ENCODE peak calls at places on chromosome 22, in eight cellular contexts. One of them, this sample, is unnamed.

GRCh38 chr22:38788016-38788415 is 5.9 kb downstream of the DNAL4 start:
- DNase-seq in cardiac muscle cell: no peak
- DNase-seq in stimulated activated CD4-positive, alpha-beta T cell treated with anti-CD3 and anti-CD28 coated beads, Interleukin-12 subunit alpha, Interleukin-12 subunit beta, amount 100 ng/mL, for 4 hours: no peak
- DNase-seq in NCI-H460: no peak
- DNase-seq in type B pancreatic cell: no peak
- DNase-seq in Kasumi-1: no peak
- DNase-seq in left cardiac atrium: no peak
- DNase-seq in ELR: peak
- DNase-seq in this sample: no peak

GRCh38 chr22:42902875-42903510 is 45.9 kb upstream of the ARFGAP3 start:
- DNase-seq in cardiac muscle cell: peak
- DNase-seq in stimulated activated CD4-positive, alpha-beta T cell treated with anti-CD3 and anti-CD28 coated beads, Interleukin-12 subunit alpha, Interleukin-12 subunit beta, amount 100 ng/mL, for 4 hours: no peak
- DNase-seq in NCI-H460: no peak
- DNase-seq in type B pancreatic cell: no peak
- DNase-seq in Kasumi-1: no peak
- DNase-seq in left cardiac atrium: no peak
- DNase-seq in ELR: peak
- DNase-seq in this sample: no peak

GRCh38 chr22:24066872-24067271 is 55.8 kb downstream of the CABIN1 start:
- DNase-seq in cardiac muscle cell: no peak
- DNase-seq in stimulated activated CD4-positive, alpha-beta T cell treated with anti-CD3 and anti-CD28 coated beads, Interleukin-12 subunit alpha, Interleukin-12 subunit beta, amount 100 ng/mL, for 4 hours: no peak
- DNase-seq in NCI-H460: no peak
- DNase-seq in type B pancreatic cell: no peak
- DNase-seq in Kasumi-1: no peak
- DNase-seq in left cardiac atrium: no peak
- DNase-seq in ELR: no peak
- DNase-seq in this sample: no peak

GRCh38 chr22:37357471-37357870 is 69.8 kb downstream of the ELFN2 start:
- DNase-seq in cardiac muscle cell: no peak
- DNase-seq in stimulated activated CD4-positive, alpha-beta T cell treated with anti-CD3 and anti-CD28 coated beads, Interleukin-12 subunit alpha, Interleukin-12 subunit beta, amount 100 ng/mL, for 4 hours: no peak
- DNase-seq in NCI-H460: no peak
- DNase-seq in type B pancreatic cell: no peak
- DNase-seq in Kasumi-1: no peak
- DNase-seq in left cardiac atrium: no peak
- DNase-seq in ELR: no peak
- DNase-seq in this sample: no peak

GRCh38 chr22:48758905-48759875 is 1068.5 kb downstream of the BRD1 start:
- DNase-seq in cardiac muscle cell: no peak
- DNase-seq in stimulated activated CD4-positive, alpha-beta T cell treated with anti-CD3 and anti-CD28 coated beads, Interleukin-12 subunit alpha, Interleukin-12 subunit beta, amount 100 ng/mL, for 4 hours: no peak
- DNase-seq in NCI-H460: no peak
- DNase-seq in type B pancreatic cell: peak
- DNase-seq in Kasumi-1: no peak
- DNase-seq in left cardiac atrium: no peak
- DNase-seq in ELR: no peak
- DNase-seq in this sample: no peak

GRCh38 chr22:42720263-42721044 is at the start of gene A4GALT:
- DNase-seq in cardiac muscle cell: peak
- DNase-seq in stimulated activated CD4-positive, alpha-beta T cell treated with anti-CD3 and anti-CD28 coated beads, Interleukin-12 subunit alpha, Interleukin-12 subunit beta, amount 100 ng/mL, for 4 hours: peak
- DNase-seq in NCI-H460: no peak
- DNase-seq in type B pancreatic cell: no peak
- DNase-seq in Kasumi-1: no peak
- DNase-seq in left cardiac atrium: peak
- DNase-seq in ELR: peak
- DNase-seq in this sample: peak

GRCh38 chr22:45604239-45604711 is 67.4 kb upstream of the ATXN10 start:
- DNase-seq in cardiac muscle cell: no peak
- DNase-seq in stimulated activated CD4-positive, alpha-beta T cell treated with anti-CD3 and anti-CD28 coated beads, Interleukin-12 subunit alpha, Interleukin-12 subunit beta, amount 100 ng/mL, for 4 hours: no peak
- DNase-seq in NCI-H460: no peak
- DNase-seq in type B pancreatic cell: no peak
- DNase-seq in Kasumi-1: no peak
- DNase-seq in left cardiac atrium: no peak
- DNase-seq in ELR: peak
- DNase-seq in this sample: no peak

GRCh38 chr22:36395061-36395849 is 7.5 kb upstream of the MYH9 start:
- DNase-seq in cardiac muscle cell: no peak
- DNase-seq in stimulated activated CD4-positive, alpha-beta T cell treated with anti-CD3 and anti-CD28 coated beads, Interleukin-12 subunit alpha, Interleukin-12 subunit beta, amount 100 ng/mL, for 4 hours: no peak
- DNase-seq in NCI-H460: no peak
- DNase-seq in type B pancreatic cell: no peak
- DNase-seq in Kasumi-1: no peak
- DNase-seq in left cardiac atrium: no peak
- DNase-seq in ELR: no peak
- DNase-seq in this sample: no peak

GRCh38 chr22:48180631-48181030 is 1418.2 kb downstream of the TBC1D22A start:
- DNase-seq in cardiac muscle cell: no peak
- DNase-seq in stimulated activated CD4-positive, alpha-beta T cell treated with anti-CD3 and anti-CD28 coated beads, Interleukin-12 subunit alpha, Interleukin-12 subunit beta, amount 100 ng/mL, for 4 hours: no peak
- DNase-seq in NCI-H460: no peak
- DNase-seq in type B pancreatic cell: no peak
- DNase-seq in Kasumi-1: no peak
- DNase-seq in left cardiac atrium: no peak
- DNase-seq in ELR: no peak
- DNase-seq in this sample: no peak

GRCh38 chr22:39205344-39206021 is 39.3 kb downstream of the PDGFB start:
- DNase-seq in cardiac muscle cell: no peak
- DNase-seq in stimulated activated CD4-positive, alpha-beta T cell treated with anti-CD3 and anti-CD28 coated beads, Interleukin-12 subunit alpha, Interleukin-12 subunit beta, amount 100 ng/mL, for 4 hours: no peak
- DNase-seq in NCI-H460: peak
- DNase-seq in type B pancreatic cell: no peak
- DNase-seq in Kasumi-1: no peak
- DNase-seq in left cardiac atrium: no peak
- DNase-seq in ELR: peak
- DNase-seq in this sample: peak

GRCh38 chr22:31538815-31539214 is 42.5 kb downstream of the SFI1 start:
- DNase-seq in cardiac muscle cell: no peak
- DNase-seq in stimulated activated CD4-positive, alpha-beta T cell treated with anti-CD3 and anti-CD28 coated beads, Interleukin-12 subunit alpha, Interleukin-12 subunit beta, amount 100 ng/mL, for 4 hours: no peak
- DNase-seq in NCI-H460: no peak
- DNase-seq in type B pancreatic cell: no peak
- DNase-seq in Kasumi-1: no peak
- DNase-seq in left cardiac atrium: no peak
- DNase-seq in ELR: no peak
- DNase-seq in this sample: peak

GRCh38 chr22:48415535-48415934 is 1412.1 kb downstream of the BRD1 start:
- DNase-seq in cardiac muscle cell: no peak
- DNase-seq in stimulated activated CD4-positive, alpha-beta T cell treated with anti-CD3 and anti-CD28 coated beads, Interleukin-12 subunit alpha, Interleukin-12 subunit beta, amount 100 ng/mL, for 4 hours: no peak
- DNase-seq in NCI-H460: no peak
- DNase-seq in type B pancreatic cell: no peak
- DNase-seq in Kasumi-1: no peak
- DNase-seq in left cardiac atrium: no peak
- DNase-seq in ELR: no peak
- DNase-seq in this sample: no peak

GRCh38 chr22:31275018-31275417 is 17.3 kb downstream of the PIK3IP1 start:
- DNase-seq in cardiac muscle cell: no peak
- DNase-seq in stimulated activated CD4-positive, alpha-beta T cell treated with anti-CD3 and anti-CD28 coated beads, Interleukin-12 subunit alpha, Interleukin-12 subunit beta, amount 100 ng/mL, for 4 hours: no peak
- DNase-seq in NCI-H460: no peak
- DNase-seq in type B pancreatic cell: no peak
- DNase-seq in Kasumi-1: no peak
- DNase-seq in left cardiac atrium: no peak
- DNase-seq in ELR: no peak
- DNase-seq in this sample: no peak

GRCh38 chr22:41240377-41241132 is at the start of gene CHADL:
- DNase-seq in cardiac muscle cell: no peak
- DNase-seq in stimulated activated CD4-positive, alpha-beta T cell treated with anti-CD3 and anti-CD28 coated beads, Interleukin-12 subunit alpha, Interleukin-12 subunit beta, amount 100 ng/mL, for 4 hours: no peak
- DNase-seq in NCI-H460: no peak
- DNase-seq in type B pancreatic cell: no peak
- DNase-seq in Kasumi-1: no peak
- DNase-seq in left cardiac atrium: no peak
- DNase-seq in ELR: no peak
- DNase-seq in this sample: no peak

GRCh38 chr22:30694638-30695350 is at the start of gene OSBP2:
- DNase-seq in cardiac muscle cell: peak
- DNase-seq in stimulated activated CD4-positive, alpha-beta T cell treated with anti-CD3 and anti-CD28 coated beads, Interleukin-12 subunit alpha, Interleukin-12 subunit beta, amount 100 ng/mL, for 4 hours: peak
- DNase-seq in NCI-H460: no peak
- DNase-seq in type B pancreatic cell: peak
- DNase-seq in Kasumi-1: no peak
- DNase-seq in left cardiac atrium: peak
- DNase-seq in ELR: peak
- DNase-seq in this sample: peak

GRCh38 chr22:17999851-18000250 is 24.5 kb downstream of the MICAL3 start:
- DNase-seq in cardiac muscle cell: no peak
- DNase-seq in stimulated activated CD4-positive, alpha-beta T cell treated with anti-CD3 and anti-CD28 coated beads, Interleukin-12 subunit alpha, Interleukin-12 subunit beta, amount 100 ng/mL, for 4 hours: no peak
- DNase-seq in NCI-H460: no peak
- DNase-seq in type B pancreatic cell: no peak
- DNase-seq in Kasumi-1: no peak
- DNase-seq in left cardiac atrium: no peak
- DNase-seq in ELR: no peak
- DNase-seq in this sample: no peak

GRCh38 chr22:30204015-30204741 is 42.4 kb downstream of the LIF start:
- DNase-seq in cardiac muscle cell: no peak
- DNase-seq in stimulated activated CD4-positive, alpha-beta T cell treated with anti-CD3 and anti-CD28 coated beads, Interleukin-12 subunit alpha, Interleukin-12 subunit beta, amount 100 ng/mL, for 4 hours: no peak
- DNase-seq in NCI-H460: no peak
- DNase-seq in type B pancreatic cell: no peak
- DNase-seq in Kasumi-1: no peak
- DNase-seq in left cardiac atrium: no peak
- DNase-seq in ELR: peak
- DNase-seq in this sample: no peak

GRCh38 chr22:20080776-20081654 is 974 bp downstream of the DGCR8 start:
- DNase-seq in cardiac muscle cell: peak
- DNase-seq in stimulated activated CD4-positive, alpha-beta T cell treated with anti-CD3 and anti-CD28 coated beads, Interleukin-12 subunit alpha, Interleukin-12 subunit beta, amount 100 ng/mL, for 4 hours: no peak
- DNase-seq in NCI-H460: no peak
- DNase-seq in type B pancreatic cell: no peak
- DNase-seq in Kasumi-1: no peak
- DNase-seq in left cardiac atrium: peak
- DNase-seq in ELR: peak
- DNase-seq in this sample: no peak

GRCh38 chr22:28351585-28351984 is 328.1 kb downstream of the TTC28 start:
- DNase-seq in cardiac muscle cell: no peak
- DNase-seq in stimulated activated CD4-positive, alpha-beta T cell treated with anti-CD3 and anti-CD28 coated beads, Interleukin-12 subunit alpha, Interleukin-12 subunit beta, amount 100 ng/mL, for 4 hours: no peak
- DNase-seq in NCI-H460: no peak
- DNase-seq in type B pancreatic cell: no peak
- DNase-seq in Kasumi-1: no peak
- DNase-seq in left cardiac atrium: no peak
- DNase-seq in ELR: no peak
- DNase-seq in this sample: no peak

GRCh38 chr22:23751441-23751996 is 607 bp upstream of the ZNF70 start:
- DNase-seq in cardiac muscle cell: peak
- DNase-seq in stimulated activated CD4-positive, alpha-beta T cell treated with anti-CD3 and anti-CD28 coated beads, Interleukin-12 subunit alpha, Interleukin-12 subunit beta, amount 100 ng/mL, for 4 hours: no peak
- DNase-seq in NCI-H460: no peak
- DNase-seq in type B pancreatic cell: no peak
- DNase-seq in Kasumi-1: no peak
- DNase-seq in left cardiac atrium: no peak
- DNase-seq in ELR: no peak
- DNase-seq in this sample: no peak

GRCh38 chr22:35132568-35132967 is 66.6 kb downstream of the ISX start:
- DNase-seq in cardiac muscle cell: no peak
- DNase-seq in stimulated activated CD4-positive, alpha-beta T cell treated with anti-CD3 and anti-CD28 coated beads, Interleukin-12 subunit alpha, Interleukin-12 subunit beta, amount 100 ng/mL, for 4 hours: no peak
- DNase-seq in NCI-H460: no peak
- DNase-seq in type B pancreatic cell: no peak
- DNase-seq in Kasumi-1: no peak
- DNase-seq in left cardiac atrium: no peak
- DNase-seq in ELR: no peak
- DNase-seq in this sample: no peak

GRCh38 chr22:43425976-43426785 is 14.4 kb downstream of the MPPED1 start:
- DNase-seq in cardiac muscle cell: no peak
- DNase-seq in stimulated activated CD4-positive, alpha-beta T cell treated with anti-CD3 and anti-CD28 coated beads, Interleukin-12 subunit alpha, Interleukin-12 subunit beta, amount 100 ng/mL, for 4 hours: no peak
- DNase-seq in NCI-H460: no peak
- DNase-seq in type B pancreatic cell: no peak
- DNase-seq in Kasumi-1: no peak
- DNase-seq in left cardiac atrium: no peak
- DNase-seq in ELR: no peak
- DNase-seq in this sample: no peak

GRCh38 chr22:32802291-32802826 is 854 bp downstream of the TIMP3 start:
- DNase-seq in cardiac muscle cell: no peak
- DNase-seq in stimulated activated CD4-positive, alpha-beta T cell treated with anti-CD3 and anti-CD28 coated beads, Interleukin-12 subunit alpha, Interleukin-12 subunit beta, amount 100 ng/mL, for 4 hours: no peak
- DNase-seq in NCI-H460: no peak
- DNase-seq in type B pancreatic cell: no peak
- DNase-seq in Kasumi-1: no peak
- DNase-seq in left cardiac atrium: no peak
- DNase-seq in ELR: peak
- DNase-seq in this sample: no peak

GRCh38 chr22:17761145-17761488 is 13.2 kb downstream of the BID start:
- DNase-seq in cardiac muscle cell: no peak
- DNase-seq in stimulated activated CD4-positive, alpha-beta T cell treated with anti-CD3 and anti-CD28 coated beads, Interleukin-12 subunit alpha, Interleukin-12 subunit beta, amount 100 ng/mL, for 4 hours: no peak
- DNase-seq in NCI-H460: no peak
- DNase-seq in type B pancreatic cell: no peak
- DNase-seq in Kasumi-1: no peak
- DNase-seq in left cardiac atrium: no peak
- DNase-seq in ELR: no peak
- DNase-seq in this sample: no peak

GRCh38 chr22:22785316-22786065 is 102.1 kb upstream of the IGLL5 start:
- DNase-seq in cardiac muscle cell: no peak
- DNase-seq in stimulated activated CD4-positive, alpha-beta T cell treated with anti-CD3 and anti-CD28 coated beads, Interleukin-12 subunit alpha, Interleukin-12 subunit beta, amount 100 ng/mL, for 4 hours: no peak
- DNase-seq in NCI-H460: no peak
- DNase-seq in type B pancreatic cell: no peak
- DNase-seq in Kasumi-1: no peak
- DNase-seq in left cardiac atrium: no peak
- DNase-seq in ELR: no peak
- DNase-seq in this sample: no peak

GRCh38 chr22:32574397-32574796 is 99.8 kb downstream of the FBXO7 start:
- DNase-seq in cardiac muscle cell: no peak
- DNase-seq in stimulated activated CD4-positive, alpha-beta T cell treated with anti-CD3 and anti-CD28 coated beads, Interleukin-12 subunit alpha, Interleukin-12 subunit beta, amount 100 ng/mL, for 4 hours: no peak
- DNase-seq in NCI-H460: no peak
- DNase-seq in type B pancreatic cell: no peak
- DNase-seq in Kasumi-1: no peak
- DNase-seq in left cardiac atrium: no peak
- DNase-seq in ELR: no peak
- DNase-seq in this sample: peak

GRCh38 chr22:44846726-44847275 is 94.4 kb downstream of the ARHGAP8 start:
- DNase-seq in cardiac muscle cell: no peak
- DNase-seq in stimulated activated CD4-positive, alpha-beta T cell treated with anti-CD3 and anti-CD28 coated beads, Interleukin-12 subunit alpha, Interleukin-12 subunit beta, amount 100 ng/mL, for 4 hours: no peak
- DNase-seq in NCI-H460: no peak
- DNase-seq in type B pancreatic cell: no peak
- DNase-seq in Kasumi-1: no peak
- DNase-seq in left cardiac atrium: no peak
- DNase-seq in ELR: no peak
- DNase-seq in this sample: no peak

GRCh38 chr22:31742115-31742514 is 7.8 kb downstream of the PRR14L start:
- DNase-seq in cardiac muscle cell: no peak
- DNase-seq in stimulated activated CD4-positive, alpha-beta T cell treated with anti-CD3 and anti-CD28 coated beads, Interleukin-12 subunit alpha, Interleukin-12 subunit beta, amount 100 ng/mL, for 4 hours: no peak
- DNase-seq in NCI-H460: no peak
- DNase-seq in type B pancreatic cell: no peak
- DNase-seq in Kasumi-1: no peak
- DNase-seq in left cardiac atrium: no peak
- DNase-seq in ELR: peak
- DNase-seq in this sample: no peak

GRCh38 chr22:28629420-28630184 is 50.0 kb downstream of the TTC28 start:
- DNase-seq in cardiac muscle cell: no peak
- DNase-seq in stimulated activated CD4-positive, alpha-beta T cell treated with anti-CD3 and anti-CD28 coated beads, Interleukin-12 subunit alpha, Interleukin-12 subunit beta, amount 100 ng/mL, for 4 hours: no peak
- DNase-seq in NCI-H460: peak
- DNase-seq in type B pancreatic cell: no peak
- DNase-seq in Kasumi-1: no peak
- DNase-seq in left cardiac atrium: no peak
- DNase-seq in ELR: peak
- DNase-seq in this sample: no peak

GRCh38 chr22:20569059-20570058 is 61.9 kb downstream of the MED15 start:
- DNase-seq in cardiac muscle cell: no peak
- DNase-seq in stimulated activated CD4-positive, alpha-beta T cell treated with anti-CD3 and anti-CD28 coated beads, Interleukin-12 subunit alpha, Interleukin-12 subunit beta, amount 100 ng/mL, for 4 hours: peak
- DNase-seq in NCI-H460: peak
- DNase-seq in type B pancreatic cell: no peak
- DNase-seq in Kasumi-1: no peak
- DNase-seq in left cardiac atrium: peak
- DNase-seq in ELR: peak
- DNase-seq in this sample: peak

GRCh38 chr22:42747701-42748513 is 27.2 kb upstream of the A4GALT start:
- DNase-seq in cardiac muscle cell: peak
- DNase-seq in stimulated activated CD4-positive, alpha-beta T cell treated with anti-CD3 and anti-CD28 coated beads, Interleukin-12 subunit alpha, Interleukin-12 subunit beta, amount 100 ng/mL, for 4 hours: no peak
- DNase-seq in NCI-H460: no peak
- DNase-seq in type B pancreatic cell: no peak
- DNase-seq in Kasumi-1: no peak
- DNase-seq in left cardiac atrium: no peak
- DNase-seq in ELR: peak
- DNase-seq in this sample: no peak

GRCh38 chr22:29201722-29202230 is 3.9 kb upstream of the EMID1 start:
- DNase-seq in cardiac muscle cell: no peak
- DNase-seq in stimulated activated CD4-positive, alpha-beta T cell treated with anti-CD3 and anti-CD28 coated beads, Interleukin-12 subunit alpha, Interleukin-12 subunit beta, amount 100 ng/mL, for 4 hours: no peak
- DNase-seq in NCI-H460: no peak
- DNase-seq in type B pancreatic cell: no peak
- DNase-seq in Kasumi-1: no peak
- DNase-seq in left cardiac atrium: no peak
- DNase-seq in ELR: no peak
- DNase-seq in this sample: no peak

GRCh38 chr22:39223091-39223710 is 21.6 kb downstream of the PDGFB start:
- DNase-seq in cardiac muscle cell: no peak
- DNase-seq in stimulated activated CD4-positive, alpha-beta T cell treated with anti-CD3 and anti-CD28 coated beads, Interleukin-12 subunit alpha, Interleukin-12 subunit beta, amount 100 ng/mL, for 4 hours: no peak
- DNase-seq in NCI-H460: no peak
- DNase-seq in type B pancreatic cell: no peak
- DNase-seq in Kasumi-1: no peak
- DNase-seq in left cardiac atrium: peak
- DNase-seq in ELR: no peak
- DNase-seq in this sample: no peak

GRCh38 chr22:19446603-19447387 is 716 bp downstream of the C22orf39 start:
- DNase-seq in cardiac muscle cell: no peak
- DNase-seq in stimulated activated CD4-positive, alpha-beta T cell treated with anti-CD3 and anti-CD28 coated beads, Interleukin-12 subunit alpha, Interleukin-12 subunit beta, amount 100 ng/mL, for 4 hours: no peak
- DNase-seq in NCI-H460: no peak
- DNase-seq in type B pancreatic cell: no peak
- DNase-seq in Kasumi-1: no peak
- DNase-seq in left cardiac atrium: no peak
- DNase-seq in ELR: peak
- DNase-seq in this sample: no peak